ENCODE peak calls at places on chromosomes 5 and 9, in eight cellular contexts. One of them, this sample, is unnamed. For H3K4me1, the result is how much of the 10 kb centered on the place peaks cover.

GRCh38 chr5:116038817-116039216 is 6.5 kb downstream of the ARL14EPL start:
- DNase-seq in transverse colon: no peak
- DNase-seq in esophagus muscularis mucosa: no peak
- DNase-seq in K562: no peak
- DNase-seq in breast epithelium: no peak
- DNase-seq in stomach: no peak
- DNase-seq in H1: no peak
- DNase-seq in spleen: peak
- DNase-seq in this sample: no peak

GRCh38 chr5:10511741-10512640 is 51.9 kb upstream of the ANKRD33B start:
- DNase-seq in transverse colon: no peak
- DNase-seq in esophagus muscularis mucosa: no peak
- DNase-seq in K562: no peak
- DNase-seq in breast epithelium: no peak
- DNase-seq in stomach: no peak
- DNase-seq in H1: no peak
- DNase-seq in spleen: peak
- DNase-seq in this sample: no peak

GRCh38 chr5:32595118-32595517 is 9.8 kb downstream of the SUB1 start:
- DNase-seq in transverse colon: no peak
- DNase-seq in esophagus muscularis mucosa: no peak
- DNase-seq in K562: no peak
- DNase-seq in breast epithelium: no peak
- DNase-seq in stomach: no peak
- DNase-seq in H1: no peak
- DNase-seq in spleen: no peak
- DNase-seq in this sample: no peak

GRCh38 chr5:37926732-37927131 is 86.9 kb upstream of the GDNF start:
- DNase-seq in transverse colon: no peak
- DNase-seq in esophagus muscularis mucosa: no peak
- DNase-seq in K562: no peak
- DNase-seq in breast epithelium: no peak
- DNase-seq in stomach: no peak
- DNase-seq in H1: no peak
- DNase-seq in spleen: no peak
- DNase-seq in this sample: no peak

GRCh38 chr5:5939724-5940370 is 438.5 kb downstream of the MED10 start:
- DNase-seq in transverse colon: no peak
- DNase-seq in esophagus muscularis mucosa: peak
- DNase-seq in K562: no peak
- DNase-seq in breast epithelium: no peak
- DNase-seq in stomach: no peak
- DNase-seq in H1: no peak
- DNase-seq in spleen: no peak
- DNase-seq in this sample: no peak

GRCh38 chr5:115586525-115587146 is 15.6 kb downstream of the TICAM2 start:
- DNase-seq in transverse colon: no peak
- DNase-seq in esophagus muscularis mucosa: no peak
- DNase-seq in K562: peak
- DNase-seq in breast epithelium: no peak
- DNase-seq in stomach: no peak
- DNase-seq in H1: no peak
- DNase-seq in spleen: no peak
- DNase-seq in this sample: no peak

GRCh38 chr9:134293576-134294227 is 32.6 kb upstream of the RXRA start:
- DNase-seq in transverse colon: no peak
- DNase-seq in esophagus muscularis mucosa: no peak
- DNase-seq in K562: no peak
- DNase-seq in breast epithelium: no peak
- DNase-seq in stomach: no peak
- DNase-seq in H1: no peak
- DNase-seq in spleen: peak
- DNase-seq in this sample: no peak

GRCh38 chr5:53031695-53032096 is 42.5 kb downstream of the ITGA2 start:
- DNase-seq in transverse colon: no peak
- DNase-seq in esophagus muscularis mucosa: no peak
- DNase-seq in K562: no peak
- DNase-seq in breast epithelium: no peak
- DNase-seq in stomach: no peak
- DNase-seq in H1: no peak
- DNase-seq in spleen: no peak
- DNase-seq in this sample: no peak

GRCh38 chr9:121709798-121710197 is 58.4 kb downstream of the DAB2IP start:
- DNase-seq in transverse colon: no peak
- DNase-seq in esophagus muscularis mucosa: no peak
- DNase-seq in K562: no peak
- DNase-seq in breast epithelium: no peak
- DNase-seq in stomach: no peak
- DNase-seq in H1: no peak
- DNase-seq in spleen: no peak
- DNase-seq in this sample: peak

GRCh38 chr5:122341087-122341486 is 29.1 kb downstream of the SNCAIP start:
- DNase-seq in transverse colon: no peak
- DNase-seq in esophagus muscularis mucosa: no peak
- DNase-seq in K562: no peak
- DNase-seq in breast epithelium: no peak
- DNase-seq in stomach: no peak
- DNase-seq in H1: no peak
- DNase-seq in spleen: no peak
- DNase-seq in this sample: no peak

GRCh38 chr9:33025572-33026347 is 687 bp downstream of the DNAJA1 start:
- DNase-seq in transverse colon: peak
- DNase-seq in esophagus muscularis mucosa: no peak
- DNase-seq in K562: peak
- DNase-seq in breast epithelium: peak
- DNase-seq in stomach: peak
- DNase-seq in H1: no peak
- DNase-seq in spleen: peak
- DNase-seq in this sample: peak

GRCh38 chr5:40646286-40646685 is 33.4 kb upstream of the PTGER4 start:
- DNase-seq in transverse colon: no peak
- DNase-seq in esophagus muscularis mucosa: no peak
- DNase-seq in K562: no peak
- DNase-seq in breast epithelium: no peak
- DNase-seq in stomach: no peak
- DNase-seq in H1: no peak
- DNase-seq in spleen: no peak
- DNase-seq in this sample: no peak

GRCh38 chr9:121876658-121877271 is 216.3 kb downstream of the TTLL11 start:
- DNase-seq in transverse colon: no peak
- DNase-seq in esophagus muscularis mucosa: no peak
- DNase-seq in K562: no peak
- DNase-seq in breast epithelium: no peak
- DNase-seq in stomach: no peak
- DNase-seq in H1: no peak
- DNase-seq in spleen: no peak
- DNase-seq in this sample: no peak

GRCh38 chr5:80191991-80192398 is 63.9 kb downstream of the SERINC5 start:
- DNase-seq in transverse colon: peak
- DNase-seq in esophagus muscularis mucosa: no peak
- DNase-seq in K562: no peak
- DNase-seq in breast epithelium: no peak
- DNase-seq in stomach: no peak
- DNase-seq in H1: peak
- DNase-seq in spleen: no peak
- DNase-seq in this sample: peak

GRCh38 chr5:80193421-80193820 is 62.4 kb downstream of the SERINC5 start:
- DNase-seq in transverse colon: no peak
- DNase-seq in esophagus muscularis mucosa: no peak
- DNase-seq in K562: no peak
- DNase-seq in breast epithelium: no peak
- DNase-seq in stomach: no peak
- DNase-seq in H1: no peak
- DNase-seq in spleen: no peak
- DNase-seq in this sample: no peak

GRCh38 chr5:80190960-80191359 is 64.9 kb downstream of the SERINC5 start:
- DNase-seq in transverse colon: no peak
- DNase-seq in esophagus muscularis mucosa: no peak
- DNase-seq in K562: no peak
- DNase-seq in breast epithelium: no peak
- DNase-seq in stomach: no peak
- DNase-seq in H1: no peak
- DNase-seq in spleen: no peak
- DNase-seq in this sample: no peak

GRCh38 chr5:80191397-80191796 is 64.5 kb downstream of the SERINC5 start:
- DNase-seq in transverse colon: no peak
- DNase-seq in esophagus muscularis mucosa: no peak
- DNase-seq in K562: no peak
- DNase-seq in breast epithelium: no peak
- DNase-seq in stomach: no peak
- DNase-seq in H1: no peak
- DNase-seq in spleen: no peak
- DNase-seq in this sample: no peak

DNA sequence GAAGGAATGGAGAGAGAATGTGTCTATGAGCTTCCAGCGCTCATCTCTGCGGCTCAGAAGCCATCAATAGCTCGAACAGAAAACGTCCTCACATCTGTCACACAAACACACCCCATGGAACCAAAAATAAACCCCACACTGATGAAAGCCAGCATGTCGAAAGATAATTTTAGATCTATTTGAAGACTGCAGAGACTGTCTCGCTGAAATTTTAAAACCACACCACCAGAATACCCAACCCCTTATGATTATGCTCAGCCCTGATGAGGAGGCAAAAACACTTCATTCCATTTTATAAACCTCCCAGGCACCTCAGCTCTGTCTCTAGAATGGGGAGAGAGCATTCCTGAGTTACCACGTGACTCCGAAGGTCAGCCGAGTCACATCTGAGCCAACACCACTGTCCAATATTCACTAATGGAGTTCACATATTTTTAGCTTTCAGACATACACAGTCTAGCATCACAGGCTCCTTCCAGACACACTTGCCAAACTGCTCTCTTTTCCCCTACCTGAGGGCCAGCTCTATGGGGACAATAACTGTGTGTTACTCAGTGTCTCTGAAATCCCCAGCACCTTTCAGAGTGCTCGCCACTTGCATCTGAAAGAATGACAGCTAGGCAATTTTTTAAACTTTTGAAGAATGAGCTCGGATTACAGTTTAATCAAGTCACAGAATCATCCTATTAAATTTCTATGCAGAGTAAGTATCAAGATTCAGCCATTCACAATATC is 63.2 kb downstream of the SERINC5 start:
- DNase-seq in transverse colon: no peak
- DNase-seq in esophagus muscularis mucosa: no peak
- DNase-seq in K562: no peak
- DNase-seq in breast epithelium: no peak
- DNase-seq in stomach: no peak
- DNase-seq in H1: no peak
- DNase-seq in spleen: no peak
- DNase-seq in this sample: peak
- H3K4me1 ChIP-seq in transverse colon: under half
- H3K4me1 ChIP-seq in esophagus muscularis mucosa: under half
- H3K4me1 ChIP-seq in K562: under half
- H3K4me1 ChIP-seq in breast epithelium: under half
- H3K4me1 ChIP-seq in stomach: under half
- H3K4me1 ChIP-seq in H1: under half
- H3K4me1 ChIP-seq in spleen: half or more
- H3K4me1 ChIP-seq in this sample: under half

DNA sequence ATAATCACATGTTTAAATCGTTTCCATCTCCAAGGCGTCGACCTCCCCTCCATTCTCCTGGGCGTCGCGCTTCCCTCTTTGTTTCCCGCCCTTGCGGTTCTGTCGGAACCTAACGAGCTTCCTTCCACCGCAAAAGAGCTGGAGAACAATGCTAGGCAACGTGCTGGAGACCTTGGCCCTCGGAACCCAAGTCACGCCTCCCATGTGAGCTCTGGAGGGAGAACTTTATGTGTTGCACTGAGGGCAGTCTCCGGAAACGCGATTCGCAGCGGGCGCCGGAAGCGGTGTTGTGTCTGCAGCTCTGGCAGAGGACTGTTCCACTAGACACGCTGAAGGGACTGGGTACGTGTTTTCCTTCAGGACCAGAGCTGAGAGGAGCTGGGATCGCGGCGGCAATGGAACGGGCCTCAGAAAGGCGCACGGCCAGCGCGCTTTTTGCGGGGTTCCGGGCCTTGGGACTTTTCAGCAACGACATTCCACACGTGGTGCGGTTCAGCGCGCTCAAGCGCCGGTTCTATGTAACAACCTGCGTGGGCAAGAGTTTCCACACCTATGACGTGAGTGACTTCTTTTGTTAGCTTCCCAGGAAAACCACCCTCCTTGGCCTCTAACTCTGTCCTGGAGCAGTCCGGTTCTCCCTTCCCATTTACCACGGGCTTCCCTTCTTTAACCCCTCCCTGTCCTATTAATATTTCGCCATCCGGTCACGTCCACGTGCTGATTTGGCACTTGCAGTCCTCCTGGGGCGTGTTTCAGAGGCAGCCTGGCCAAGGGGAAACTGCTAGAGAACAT is at the start of gene WDR36:
- DNase-seq in transverse colon: peak
- DNase-seq in esophagus muscularis mucosa: peak
- DNase-seq in K562: peak
- DNase-seq in breast epithelium: peak
- DNase-seq in stomach: peak
- DNase-seq in H1: peak
- DNase-seq in spleen: peak
- DNase-seq in this sample: peak
- TF ChIP-seq POLR2AphosphoS5 in transverse colon: peak
- TF ChIP-seq POLR2AphosphoS5 in esophagus muscularis mucosa: peak
- TF ChIP-seq POLR2AphosphoS5 in K562: peak
- TF ChIP-seq POLR2AphosphoS5 in breast epithelium: peak
- TF ChIP-seq POLR2AphosphoS5 in stomach: peak
- TF ChIP-seq POLR2AphosphoS5 in H1: peak
- TF ChIP-seq POLR2AphosphoS5 in spleen: peak
- TF ChIP-seq POLR2AphosphoS5 in this sample: peak

GRCh38 chr9:131738293-131738692 is 1.6 kb downstream of the RAPGEF1 start:
- DNase-seq in transverse colon: no peak
- DNase-seq in esophagus muscularis mucosa: no peak
- DNase-seq in K562: no peak
- DNase-seq in breast epithelium: no peak
- DNase-seq in stomach: no peak
- DNase-seq in H1: no peak
- DNase-seq in spleen: no peak
- DNase-seq in this sample: no peak
- H3K4me1 ChIP-seq in transverse colon: under half
- H3K4me1 ChIP-seq in esophagus muscularis mucosa: half or more
- H3K4me1 ChIP-seq in K562: under half
- H3K4me1 ChIP-seq in breast epithelium: under half
- H3K4me1 ChIP-seq in stomach: half or more
- H3K4me1 ChIP-seq in H1: under half
- H3K4me1 ChIP-seq in spleen: half or more
- H3K4me1 ChIP-seq in this sample: under half

DNA sequence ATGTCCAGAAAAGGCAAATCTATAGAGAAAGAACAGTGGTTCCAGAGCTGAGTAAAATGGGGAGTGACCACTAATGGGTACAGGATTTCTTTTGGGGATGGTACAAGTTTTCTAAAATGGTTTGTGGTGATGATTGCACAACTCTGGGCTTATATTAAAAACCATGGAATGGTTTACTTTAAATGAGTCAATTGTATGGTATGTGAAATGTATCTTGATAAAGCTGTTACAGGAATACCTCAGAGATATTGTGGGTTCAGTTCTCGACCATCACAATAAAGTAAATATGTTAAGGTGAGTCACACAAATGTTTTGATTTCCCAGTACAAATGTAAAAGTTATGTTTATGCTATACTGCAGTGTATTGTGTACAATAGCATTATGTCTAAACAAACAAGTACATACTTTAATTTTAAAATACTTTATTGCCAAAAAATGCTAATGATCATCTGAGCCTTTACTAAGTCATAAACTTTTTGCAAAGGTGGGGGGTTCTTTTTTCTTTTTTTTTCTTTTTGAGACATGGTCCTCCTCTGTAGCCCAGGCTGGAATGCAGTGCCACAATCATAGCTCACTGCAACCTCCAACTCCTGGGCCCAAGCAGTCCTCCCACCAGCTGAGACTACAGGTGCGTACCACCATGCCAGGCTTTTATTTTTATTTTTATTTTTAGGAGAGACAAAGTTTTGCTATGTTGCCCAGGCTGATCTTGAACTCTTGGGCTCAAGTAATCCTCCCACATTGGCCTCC is 65.9 kb downstream of the SHOC1 start:
- DNase-seq in transverse colon: no peak
- DNase-seq in esophagus muscularis mucosa: no peak
- DNase-seq in K562: no peak
- DNase-seq in breast epithelium: no peak
- DNase-seq in stomach: no peak
- DNase-seq in H1: no peak
- DNase-seq in spleen: no peak
- DNase-seq in this sample: no peak
- TF ChIP-seq POLR2AphosphoS5 in transverse colon: no peak
- TF ChIP-seq POLR2AphosphoS5 in esophagus muscularis mucosa: no peak
- TF ChIP-seq POLR2AphosphoS5 in K562: no peak
- TF ChIP-seq POLR2AphosphoS5 in breast epithelium: no peak
- TF ChIP-seq POLR2AphosphoS5 in stomach: peak
- TF ChIP-seq POLR2AphosphoS5 in H1: no peak
- TF ChIP-seq POLR2AphosphoS5 in spleen: no peak
- TF ChIP-seq POLR2AphosphoS5 in this sample: no peak

This sample was measured in sigmoid colon.